ENCODE peak calls at places on chromosomes 12 and 14, in seven cellular contexts. X is skeletal muscle cell; L is neuronal stem cell; K is transverse colon; Y is dorsolateral prefrontal cortex; C is CD8-positive, alpha-beta memory T cell; T is cardiac muscle cell. O is an unnamed sample.

GRCh38 chr12:120654656-120655055 is 14.2 kb downstream of the CABP1 start:
- DNase-seq in L (no peak), C (no peak), K (peak), Y (no peak), T (no peak), X (no peak), O (no peak)

GRCh38 chr14:106201376-106201775 is 675.0 kb downstream of the TMEM121 start:
- DNase-seq in Y (no peak), C (no peak), T (no peak), X (no peak), L (no peak), K (no peak), O (no peak)

GRCh38 chr12:42196728-42197603 is 41.1 kb downstream of the YAF2 start:
- DNase-seq in X (no peak), K (no peak), C (no peak), T (no peak), L (no peak), Y (no peak), O (no peak)

GRCh38 chr14:95507174-95507573 is 9.3 kb downstream of the SYNE3 start:
- DNase-seq in K (peak), X (peak), Y (peak), L (no peak), C (no peak), T (peak), O (peak)

GRCh38 chr14:51006781-51007211 is 62.5 kb upstream of the PYGL start:
- DNase-seq in K (no peak), C (no peak), X (peak), T (peak), L (peak), Y (peak), O (no peak)

GRCh38 chr14:73261520-73262426 is 24.5 kb downstream of the PAPLN start:
- DNase-seq in C (no peak), X (no peak), T (no peak), K (no peak), Y (no peak), L (no peak), O (no peak)

GRCh38 chr12:51836012-51836832 is 12.3 kb downstream of the FIGNL2 start:
- DNase-seq in X (no peak), L (no peak), C (no peak), Y (no peak), K (no peak), T (no peak), O (no peak)

GRCh38 chr12:132460571-132460970 is 29.4 kb upstream of the FBRSL1 start:
- DNase-seq in L (no peak), Y (no peak), X (no peak), K (no peak), C (no peak), T (no peak), O (no peak)

GRCh38 chr12:105852958-105853357 is 285.8 kb downstream of the NUAK1 start:
- DNase-seq in Y (no peak), X (no peak), L (no peak), K (no peak), T (peak), C (no peak), O (no peak)

GRCh38 chr14:90398315-90398811 is 1.5 kb downstream of the CALM1 start:
- DNase-seq in X (no peak), Y (peak), K (peak), T (peak), C (peak), L (no peak), O (no peak)

GRCh38 chr12:60398547-60398946 is 802.7 kb downstream of the SLC16A7 start:
- DNase-seq in X (peak), K (no peak), L (no peak), T (no peak), Y (no peak), C (no peak), O (no peak)

GRCh38 chr12:84551373-84551772 is 361.2 kb downstream of the SLC6A15 start:
- DNase-seq in L (no peak), X (no peak), Y (no peak), C (no peak), K (no peak), T (no peak), O (no peak)

GRCh38 chr14:22824711-22825359 is 4.9 kb upstream of the MRPL52 start:
- DNase-seq in T (peak), C (no peak), K (no peak), X (peak), L (no peak), Y (no peak), O (no peak)

GRCh38 chr14:105206873-105207272 is 25.8 kb upstream of the NUDT14 start:
- DNase-seq in K (no peak), T (no peak), Y (no peak), L (no peak), X (no peak), C (no peak), O (no peak)

GRCh38 chr14:24273422-24273998 is 2.1 kb upstream of the RABGGTA start:
- DNase-seq in T (no peak), Y (no peak), X (no peak), C (no peak), K (no peak), L (no peak), O (no peak)

GRCh38 chr12:106342397-106343212 is 14.9 kb upstream of the POLR3B start:
- DNase-seq in Y (no peak), X (peak), L (no peak), K (peak), C (no peak), T (peak), O (peak)

GRCh38 chr12:120453060-120453761 is 7.0 kb downstream of the GATC start:
- DNase-seq in K (no peak), Y (no peak), T (no peak), C (no peak), L (no peak), X (no peak), O (no peak)

GRCh38 chr12:115898670-115899069 is 378.8 kb downstream of the MED13L start:
- DNase-seq in T (no peak), L (no peak), X (no peak), Y (no peak), K (no peak), C (no peak), O (no peak)

GRCh38 chr14:75648066-75648838 is 12.4 kb downstream of the ERG28 start:
- DNase-seq in L (no peak), K (no peak), C (no peak), X (peak), T (peak), Y (peak), O (peak)

GRCh38 chr14:97517566-97518234 is 720.5 kb downstream of the VRK1 start:
- DNase-seq in L (no peak), T (no peak), Y (no peak), X (no peak), K (no peak), C (no peak), O (no peak)

DNA sequence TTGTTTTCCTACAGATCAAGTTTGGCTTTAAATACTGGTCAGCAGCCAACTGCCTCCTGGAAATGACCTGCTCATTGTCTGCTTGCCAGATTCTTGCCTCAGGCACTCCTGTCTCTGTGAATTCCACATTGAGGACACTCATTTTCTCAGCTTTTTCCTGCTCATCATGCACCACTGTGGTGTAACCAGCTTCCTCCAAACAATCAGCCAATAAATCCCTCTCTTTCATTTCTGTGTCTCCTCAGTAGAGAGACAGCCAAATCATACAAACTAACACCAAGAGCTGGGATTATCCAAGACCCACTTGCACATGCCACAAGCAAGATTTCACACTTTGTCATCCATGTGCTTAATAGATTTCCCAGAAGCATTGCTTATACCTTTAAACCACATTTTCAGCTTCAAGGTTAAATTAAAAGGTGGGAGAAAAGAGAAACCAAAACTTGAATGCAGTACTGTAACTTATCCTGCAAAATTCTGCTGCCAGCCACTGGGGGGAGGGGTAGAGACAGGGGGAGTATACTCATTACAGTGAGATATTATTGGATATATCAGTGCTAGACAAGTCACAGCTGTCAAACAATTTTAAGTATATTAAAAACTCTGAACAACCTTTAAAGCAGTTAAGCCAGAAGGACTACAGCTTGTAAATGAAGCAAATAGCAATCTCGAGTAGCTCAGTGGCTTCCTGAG is 105.0 kb downstream of the PPP2R5E start:
- DNase-seq in T (peak), K (peak), L (no peak), X (peak), C (no peak), Y (no peak), O (peak)
- H3K4me3 ChIP-seq in T (no peak), K (peak), L (no peak), X (peak), C (no peak), Y (no peak), O (peak)

GRCh38 chr12:95446511-95446910 is 27.4 kb upstream of the METAP2 start:
- DNase-seq in T (peak), L (peak), Y (no peak), K (peak), C (no peak), X (no peak), O (no peak)
- H3K4me3 ChIP-seq in T (no peak), L (no peak), Y (no peak), K (peak), C (no peak), X (peak), O (no peak)

GRCh38 chr12:46374286-46374685 is 1.7 kb upstream of the SLC38A2 start:
- DNase-seq in C (no peak), L (no peak), Y (no peak), K (no peak), X (no peak), T (no peak), O (no peak)
- H3K4me3 ChIP-seq in C (peak), L (no peak), Y (no peak), K (peak), X (no peak), T (no peak), O (peak)

GRCh38 chr12:98983647-98984046 is 338.6 kb downstream of the APAF1 start:
- DNase-seq in K (no peak), X (no peak), T (no peak), L (no peak), Y (no peak), C (no peak), O (no peak)
- H3K4me3 ChIP-seq in K (no peak), X (no peak), T (no peak), L (no peak), Y (no peak), C (no peak), O (no peak)

GRCh38 chr12:1473418-1473817 is 121.0 kb downstream of the FBXL14 start:
- DNase-seq in C (peak), X (no peak), L (no peak), K (peak), T (no peak), Y (no peak), O (no peak)

GRCh38 chr12:1474567-1475153 is 119.7 kb downstream of the FBXL14 start:
- DNase-seq in T (peak), K (no peak), X (peak), L (peak), C (no peak), Y (no peak), O (peak)

GRCh38 chr12:1470051-1470450 is 124.3 kb downstream of the FBXL14 start:
- DNase-seq in Y (no peak), C (no peak), K (no peak), T (peak), L (no peak), X (no peak), O (no peak)

GRCh38 chr12:1471224-1471623 is 123.2 kb downstream of the FBXL14 start:
- DNase-seq in C (no peak), T (no peak), L (no peak), Y (no peak), K (no peak), X (no peak), O (no peak)

DNA sequence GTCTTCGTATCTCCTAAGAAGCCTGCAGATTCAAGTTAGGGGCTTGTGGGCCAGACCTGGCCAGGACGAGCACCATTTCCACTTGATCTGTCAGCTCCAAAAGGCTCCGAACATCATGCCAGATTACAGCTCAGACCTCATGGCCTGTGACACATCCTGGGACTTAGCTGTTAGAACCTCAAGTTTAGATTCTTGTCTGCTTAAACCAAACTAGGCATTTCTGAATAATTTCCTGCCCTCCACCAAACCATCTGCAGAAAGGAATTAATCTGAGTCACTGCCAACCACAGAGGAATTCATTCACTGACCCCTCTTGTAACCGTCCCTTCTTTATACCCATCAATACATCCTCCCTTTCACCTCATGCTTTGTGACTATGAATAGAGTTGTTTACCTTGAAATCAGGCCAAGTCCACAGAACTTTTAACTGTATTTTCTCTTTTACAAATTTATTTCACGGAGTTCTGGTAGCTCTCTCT is 120.3 kb downstream of the FBXL14 start:
- DNase-seq in K (no peak), X (peak), L (peak), T (peak), C (no peak), Y (no peak), O (peak)
- H3K4me3 ChIP-seq in K (no peak), X (peak), L (peak), T (no peak), C (no peak), Y (no peak), O (peak)

GRCh38 chr14:74356892-74357575 is 8.8 kb downstream of the VRTN start:
- DNase-seq in C (no peak), T (no peak), X (no peak), Y (no peak), L (no peak), K (no peak), O (no peak)

GRCh38 chr14:74357585-74357984 is 9.3 kb downstream of the VRTN start:
- DNase-seq in X (no peak), T (no peak), Y (no peak), C (no peak), K (no peak), L (no peak), O (no peak)

GRCh38 chr14:74360163-74360562 is 11.9 kb downstream of the VRTN start:
- DNase-seq in X (no peak), K (no peak), L (no peak), T (no peak), Y (no peak), C (no peak), O (no peak)

GRCh38 chr14:74362361-74362915 is 14.2 kb downstream of the VRTN start:
- DNase-seq in C (peak), K (peak), X (peak), L (peak), Y (peak), T (peak), O (peak)

DNA sequence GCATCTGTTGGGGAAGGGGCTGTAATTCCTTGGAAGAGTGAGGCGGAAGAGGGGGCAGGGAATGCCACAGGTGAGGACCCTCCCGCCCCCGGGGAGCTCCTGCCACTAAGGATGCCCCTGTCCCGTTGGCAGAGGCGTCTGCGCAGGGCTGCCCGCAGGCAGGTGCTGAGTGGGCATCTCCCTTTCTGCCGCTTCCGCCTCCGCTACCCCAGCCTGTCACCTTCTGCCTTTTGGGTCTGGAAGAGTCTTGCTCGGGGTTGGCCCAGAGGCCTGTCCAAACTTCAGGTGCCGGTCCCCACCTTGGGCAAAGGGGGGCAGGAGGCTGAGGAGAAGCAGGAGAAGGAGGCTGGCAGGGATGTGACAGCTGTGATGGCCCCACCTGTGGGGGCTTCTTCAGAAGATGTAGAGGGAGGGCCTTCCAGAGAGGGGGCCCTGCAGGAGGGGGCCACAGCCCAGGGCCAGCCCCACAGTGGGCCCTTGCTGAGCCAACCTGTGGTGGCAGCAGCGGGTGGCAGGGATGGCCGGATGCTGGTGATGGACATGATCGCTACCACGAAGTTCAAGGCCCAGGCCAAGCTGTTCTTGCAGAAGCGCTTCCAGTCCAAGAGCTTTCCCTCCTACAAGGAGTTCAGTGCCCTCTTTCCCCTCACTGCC is 10.0 kb downstream of the VRTN start:
- DNase-seq in K (no peak), T (no peak), C (no peak), L (no peak), X (no peak), Y (no peak), O (no peak)
- H3K4me3 ChIP-seq in K (no peak), T (no peak), C (no peak), L (no peak), X (no peak), Y (no peak), O (no peak)

GRCh38 chr12:2892246-2892645 is 1.6 kb downstream of the TULP3 start:
- DNase-seq in Y (no peak), L (no peak), K (no peak), C (no peak), X (no peak), T (no peak), O (no peak)
- H3K4me3 ChIP-seq in Y (peak), L (no peak), K (no peak), C (no peak), X (peak), T (no peak), O (no peak)

GRCh38 chr12:8951744-8952143 is 2.3 kb upstream of the M6PR start:
- DNase-seq in C (peak), T (no peak), K (no peak), L (no peak), X (no peak), Y (no peak), O (no peak)
- H3K4me3 ChIP-seq in C (peak), T (no peak), K (no peak), L (no peak), X (no peak), Y (no peak), O (no peak)

GRCh38 chr14:99745307-99745951 is 47.8 kb upstream of the EML1 start:
- DNase-seq in C (no peak), X (no peak), K (no peak), T (no peak), Y (no peak), L (no peak), O (peak)

GRCh38 chr14:99744873-99745224 is 48.4 kb upstream of the EML1 start:
- DNase-seq in T (no peak), X (no peak), K (no peak), C (no peak), Y (no peak), L (no peak), O (no peak)

GRCh38 chr14:99742074-99742473 is 51.1 kb upstream of the EML1 start:
- DNase-seq in C (no peak), L (no peak), T (no peak), K (no peak), Y (no peak), X (no peak), O (no peak)

GRCh38 chr14:99742509-99743487 is 50.4 kb upstream of the EML1 start:
- DNase-seq in Y (no peak), K (no peak), T (no peak), L (no peak), X (no peak), C (no peak), O (no peak)

DNA sequence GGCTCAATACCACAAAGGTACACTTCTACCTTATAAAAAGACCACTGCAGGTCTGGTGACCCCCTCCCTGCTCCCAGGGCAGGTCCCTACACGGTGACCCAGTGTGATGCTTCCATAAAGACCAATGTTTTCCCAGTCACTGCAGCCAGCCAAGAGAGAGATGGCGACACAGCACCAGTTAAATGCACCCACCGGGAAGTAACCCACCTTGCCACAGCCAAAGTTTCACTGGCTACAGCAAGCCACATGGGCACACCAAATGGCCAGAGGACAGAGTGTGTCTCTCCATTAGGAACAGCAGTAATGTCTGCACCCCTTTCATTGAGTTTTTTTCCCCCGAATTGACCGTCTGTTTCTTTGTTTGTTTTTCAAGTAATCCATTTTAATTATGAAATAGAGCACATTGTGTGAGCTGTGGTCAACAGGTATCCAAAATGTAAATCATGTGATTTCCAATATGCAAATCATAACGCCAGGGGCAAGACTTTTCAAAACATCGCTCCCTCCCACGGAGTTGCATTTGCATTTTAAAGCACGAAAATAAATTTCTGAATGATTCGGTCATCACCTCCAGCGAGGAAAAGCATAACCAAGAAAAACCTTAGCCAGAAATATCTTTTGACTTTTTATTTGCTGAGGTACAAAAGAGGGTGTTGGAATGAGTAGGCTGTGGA is 48.9 kb upstream of the EML1 start:
- DNase-seq in L (no peak), X (no peak), C (no peak), Y (no peak), K (no peak), T (no peak), O (peak)
- H3K4me3 ChIP-seq in L (no peak), X (no peak), C (no peak), Y (no peak), K (no peak), T (no peak), O (no peak)

O was measured in SJSA1.